ENCODE peak calls at places on chromosomes 1 and 21, in seven cellular contexts. U is CD4-positive, CD25-positive, alpha-beta regulatory T cell; I is adrenal gland; L is substantia nigra; X is prostate gland; P is lower lobe of right lung; D is naive thymus-derived CD4-positive, alpha-beta T cell. H is an unnamed sample.

GRCh38 chr1:36156329-36157114 is 562 bp downstream of the MAP7D1 start:
- DNase-seq in P (peak; percentile 81), I (peak; percentile 65), X (peak; percentile 67), U (peak; percentile 76), D (peak; percentile 71), L (peak; percentile 79), H (peak; percentile 60)

GRCh38 chr1:33010946-33011731 is 25.5 kb downstream of the AK2 start:
- DNase-seq in P (no peak), L (no peak), U (no peak), D (no peak), X (peak; percentile 82), I (peak; percentile 84), H (no peak)

GRCh38 chr1:167060141-167061072 is 29.8 kb downstream of the GPA33 start:
- DNase-seq in I (no peak), L (no peak), D (no peak), U (no peak), P (no peak), X (no peak), H (no peak)

GRCh38 chr1:204031098-204031710 is 41.7 kb upstream of the SOX13 start:
- DNase-seq in I (no peak), L (no peak), P (no peak), D (no peak), U (no peak), X (no peak), H (no peak)

GRCh38 chr1:215970406-215970805 is 403.3 kb downstream of the KCTD3 start:
- DNase-seq in I (no peak), X (no peak), L (no peak), D (no peak), P (no peak), U (no peak), H (no peak)

GRCh38 chr1:3368711-3369436 is 85.6 kb upstream of the ARHGEF16 start:
- DNase-seq in P (no peak), D (no peak), U (no peak), L (no peak), I (no peak), X (no peak), H (no peak)

GRCh38 chr1:6098303-6099215 is 52.9 kb downstream of the KCNAB2 start:
- DNase-seq in D (no peak), L (no peak), X (no peak), P (peak; percentile 28), U (no peak), I (no peak), H (no peak)

GRCh38 chr1:2233997-2234761 is 6.1 kb downstream of the SKI start:
- DNase-seq in X (peak; percentile 85), D (peak; percentile 52), P (peak; percentile 97), U (peak; percentile 92), L (peak; percentile 83), I (peak; percentile 96), H (no peak)

GRCh38 chr1:43419627-43420425 is 30.1 kb downstream of the SZT2 start:
- DNase-seq in I (no peak), L (no peak), U (no peak), D (no peak), P (no peak), X (no peak), H (no peak)

GRCh38 chr1:81044708-81045107 is 756.0 kb upstream of the ADGRL2 start:
- DNase-seq in L (no peak), U (no peak), X (no peak), P (no peak), D (no peak), I (peak; percentile 28), H (no peak)

GRCh38 chr1:108513114-108513513 is 46.8 kb upstream of the EEIG2 start:
- DNase-seq in L (no peak), I (no peak), U (no peak), P (no peak), X (no peak), D (no peak), H (no peak)

GRCh38 chr1:241717975-241718374 is 65.9 kb downstream of the WDR64 start:
- DNase-seq in L (no peak), X (no peak), D (no peak), U (no peak), I (no peak), P (no peak), H (no peak)

GRCh38 chr1:227890451-227891222 is 57.1 kb downstream of the WNT9A start:
- DNase-seq in I (peak; percentile 7), P (no peak), L (no peak), U (no peak), X (peak; percentile 2), D (peak; percentile 14), H (no peak)

GRCh38 chr1:67540025-67540732 is 110.0 kb upstream of the SERBP1 start:
- DNase-seq in X (no peak), D (no peak), P (no peak), I (no peak), U (no peak), L (no peak), H (no peak)

GRCh38 chr21:25813917-25814316 is 79.1 kb downstream of the GABPA start:
- DNase-seq in X (no peak), P (no peak), U (no peak), D (no peak), I (no peak), L (no peak), H (no peak)

GRCh38 chr1:3678361-3679097 is 26.2 kb downstream of the TP73 start:
- DNase-seq in X (no peak), L (no peak), P (no peak), D (no peak), I (no peak), U (no peak), H (no peak)

GRCh38 chr1:200979574-200980451 is 43.7 kb downstream of the KIF21B start:
- DNase-seq in P (peak; percentile 53), U (peak; percentile 63), I (no peak), D (peak; percentile 71), X (no peak), L (no peak), H (no peak)

GRCh38 chr1:1334835-1335234 is 3.8 kb downstream of the TAS1R3 start:
- DNase-seq in P (no peak), L (no peak), D (no peak), U (no peak), I (no peak), X (no peak), H (no peak)

GRCh38 chr1:24688621-24689195 is 45.6 kb downstream of the SRRM1 start:
- DNase-seq in U (peak; percentile 49), X (peak; percentile 54), I (peak; percentile 66), P (peak; percentile 78), D (peak; percentile 64), L (peak; percentile 73), H (peak; percentile 77)

GRCh38 chr1:211731456-211732275 is 56.2 kb upstream of the NEK2 start:
- DNase-seq in P (no peak), D (no peak), X (no peak), L (no peak), I (no peak), U (no peak), H (no peak)

GRCh38 chr1:155969377-155969791 is 9.0 kb downstream of the ARHGEF2 start:
- DNase-seq in D (no peak), U (no peak), P (no peak), X (no peak), L (no peak), I (no peak), H (peak; percentile 72)

GRCh38 chr21:17660862-17661261 is 48.2 kb upstream of the BTG3 start:
- DNase-seq in X (no peak), L (no peak), I (no peak), U (no peak), D (no peak), P (peak; percentile 47), H (no peak)
- H3K27ac ChIP-seq in X (no peak overlapping the region), L (no peak overlapping the region), I (no peak overlapping the region), U (no peak overlapping the region), D (no peak overlapping the region), P (peak overlapping the region; percentile 59), H (peak overlapping the region; percentile 67)

DNA sequence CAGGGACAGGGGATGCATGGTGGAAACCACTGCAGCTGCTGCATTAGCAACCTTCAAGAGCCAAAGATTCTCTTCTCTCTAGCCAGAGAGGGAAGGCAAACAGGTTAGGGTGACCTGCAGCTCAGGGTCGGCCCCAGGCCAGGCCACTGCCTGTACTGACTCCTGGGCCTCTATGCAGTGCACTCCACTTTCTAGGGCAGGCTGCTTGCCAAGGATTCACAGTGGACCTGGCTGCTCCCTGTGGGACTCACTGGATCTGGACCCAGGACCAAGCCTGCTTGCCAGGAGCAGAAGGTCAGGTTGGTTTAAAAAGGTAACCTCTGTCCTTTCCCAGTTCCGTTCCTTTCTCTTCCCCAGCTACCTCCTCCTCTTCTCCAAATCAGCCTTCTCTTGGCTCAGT is 52.4 kb downstream of the HIVEP3 start:
- DNase-seq in D (no peak), L (no peak), X (no peak), I (no peak), P (no peak), U (no peak), H (no peak)
- H3K27ac ChIP-seq in D (no peak overlapping the region), L (no peak overlapping the region), X (no peak overlapping the region), I (no peak overlapping the region), P (no peak overlapping the region), U (no peak overlapping the region), H (no peak overlapping the region)

GRCh38 chr21:37383784-37384311 is 17.3 kb downstream of the DYRK1A start:
- DNase-seq in D (no peak), P (no peak), X (no peak), I (no peak), U (no peak), L (no peak), H (no peak)

GRCh38 chr21:37378700-37379139 is 12.1 kb downstream of the DYRK1A start:
- DNase-seq in P (no peak), X (no peak), L (no peak), D (no peak), I (no peak), U (no peak), H (no peak)

GRCh38 chr21:37383066-37383465 is 16.5 kb downstream of the DYRK1A start:
- DNase-seq in D (no peak), U (no peak), I (no peak), P (no peak), X (no peak), L (no peak), H (no peak)

GRCh38 chr21:37381883-37382585 is 15.5 kb downstream of the DYRK1A start:
- DNase-seq in D (no peak), L (no peak), U (no peak), X (no peak), I (no peak), P (no peak), H (no peak)

GRCh38 chr21:37380349-37381323 is 14.1 kb downstream of the DYRK1A start:
- DNase-seq in I (peak; percentile 47), P (no peak), L (peak; percentile 2), D (no peak), X (peak; percentile 27), U (no peak), H (no peak)
- H3K27ac ChIP-seq in I (no peak overlapping the region), P (no peak overlapping the region), L (no peak overlapping the region), D (no peak overlapping the region), X (peak overlapping the region; percentile 3), U (peak overlapping the region; percentile 9), H (no peak overlapping the region)

DNA sequence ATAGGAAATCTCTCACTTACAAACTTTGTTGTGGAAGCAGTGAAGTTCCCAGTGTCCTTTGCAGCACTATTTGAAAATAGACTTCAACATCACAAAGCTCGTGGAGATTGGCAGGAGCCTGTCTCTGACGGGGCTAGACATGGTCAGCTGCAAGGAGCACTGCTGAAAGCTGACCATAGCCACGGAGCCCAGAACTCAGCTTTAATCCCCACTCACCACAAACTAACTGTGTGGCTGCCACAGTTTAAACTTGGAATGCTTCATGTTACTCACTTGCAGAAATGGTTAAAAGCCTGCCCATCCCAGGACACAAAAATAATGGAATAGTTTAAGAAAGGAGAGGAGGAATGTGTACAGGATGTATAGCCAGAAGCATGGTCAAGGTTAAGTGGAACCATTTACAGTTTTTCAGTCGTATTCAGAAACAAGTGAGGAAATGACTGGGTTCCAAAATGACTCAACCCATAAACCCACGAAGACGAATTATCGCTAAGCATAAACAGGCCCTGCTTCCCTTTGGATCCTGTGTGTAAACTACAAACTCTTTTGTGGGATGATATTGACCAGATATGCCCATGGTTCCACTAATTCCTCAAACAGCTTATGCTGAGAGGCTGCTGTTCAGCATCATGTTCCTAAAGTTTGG is 18.2 kb downstream of the DNALI1 start:
- DNase-seq in I (no peak), P (no peak), D (no peak), X (no peak), L (no peak), U (peak; percentile 35), H (no peak)
- H3K27ac ChIP-seq in I (no peak overlapping the region), P (no peak overlapping the region), D (no peak overlapping the region), X (no peak overlapping the region), L (no peak overlapping the region), U (no peak overlapping the region), H (no peak overlapping the region)

H was measured in caudate nucleus.